ENCODE peak calls at places on chromosomes 5 and 9, in seven cellular contexts. N is T1000, A is hippocampal formation, Y is NCI-H1092, M is DMS 273 treated with DMSO at 0.1 percent for 48 hours, G is spleen, T is heart left ventricle. I is an unnamed sample.

GRCh38 chr5:179211076-179211475 is 134.2 kb downstream of the ADAMTS2 start:
- DNase-seq in A (no peak), G (no peak), Y (no peak), M (no peak), N (no peak), T (peak; percentile 37), I (no peak)

GRCh38 chr9:134915046-134915930 is 2.4 kb downstream of the FCN1 start:
- DNase-seq in T (no peak), M (no peak), A (no peak), G (no peak), Y (no peak), N (no peak), I (no peak)

GRCh38 chr5:149760700-149761187 is 30.6 kb downstream of the PPARGC1B start:
- DNase-seq in G (peak; percentile 18), Y (no peak), A (no peak), N (no peak), M (no peak), T (no peak), I (no peak)

GRCh38 chr5:115600771-115601170 is 1.5 kb downstream of the TICAM2 start:
- DNase-seq in M (no peak), T (no peak), G (no peak), Y (no peak), N (no peak), A (no peak), I (no peak)

GRCh38 chr9:34332370-34332964 is 3.1 kb downstream of the NUDT2 start:
- DNase-seq in A (peak; percentile 91), T (no peak), N (no peak), Y (no peak), M (peak; percentile 25), G (no peak), I (no peak)

GRCh38 chr9:19283108-19283710 is 52.7 kb downstream of the DENND4C start:
- DNase-seq in A (no peak), G (no peak), T (no peak), N (no peak), M (no peak), Y (no peak), I (no peak)

GRCh38 chr9:136566899-136567298 is 21.1 kb upstream of the NOTCH1 start:
- DNase-seq in N (no peak), G (no peak), A (peak; percentile 89), T (peak; percentile 84), Y (no peak), M (no peak), I (peak; percentile 88)

GRCh38 chr5:137320056-137321045 is 178.8 kb downstream of the SPOCK1 start:
- DNase-seq in M (peak; percentile 11), A (peak; percentile 32), G (no peak), T (no peak), N (peak; percentile 20), Y (peak; percentile 13), I (no peak)

GRCh38 chr9:69019808-69020207 is 5.9 kb upstream of the PRKACG start:
- DNase-seq in Y (no peak), M (no peak), T (no peak), N (no peak), G (no peak), A (no peak), I (no peak)

GRCh38 chr5:160118349-160119141 is 705 bp downstream of the PWWP2A start:
- DNase-seq in A (peak; percentile 45), T (peak; percentile 77), G (peak; percentile 93), N (no peak), Y (peak; percentile 2), M (no peak), I (peak; percentile 85)

GRCh38 chr9:70410368-70410767 is 4.1 kb downstream of the KLF9 start:
- DNase-seq in G (no peak), N (no peak), M (no peak), T (no peak), Y (no peak), A (peak; percentile 44), I (no peak)

GRCh38 chr9:36029765-36030528 is 6.8 kb upstream of the RECK start:
- DNase-seq in G (no peak), T (no peak), Y (no peak), A (no peak), N (no peak), M (no peak), I (no peak)

GRCh38 chr5:80961376-80962281 is 1.5 kb downstream of the RASGRF2 start:
- DNase-seq in M (no peak), Y (no peak), A (peak; percentile 31), G (no peak), N (no peak), T (no peak), I (no peak)

GRCh38 chr5:81601912-81602311 is 149.0 kb downstream of the SSBP2 start:
- DNase-seq in N (no peak), T (no peak), A (no peak), M (no peak), G (no peak), Y (no peak), I (no peak)

GRCh38 chr9:34777667-34778066 is 67.7 kb upstream of the CCL21 start:
- DNase-seq in T (no peak), G (no peak), M (no peak), Y (no peak), N (no peak), A (peak; percentile 0), I (no peak)

GRCh38 chr9:124202447-124202971 is 55.2 kb upstream of the NEK6 start:
- DNase-seq in M (no peak), N (no peak), T (peak; percentile 67), Y (no peak), G (peak; percentile 91), A (peak; percentile 6), I (no peak)

GRCh38 chr5:176818391-176819098 is 8.2 kb downstream of the UNC5A start:
- DNase-seq in A (no peak), N (no peak), Y (no peak), T (no peak), G (no peak), M (no peak), I (no peak)

GRCh38 chr5:15480436-15480835 is 19.5 kb upstream of the FBXL7 start:
- DNase-seq in N (no peak), T (no peak), Y (no peak), G (no peak), A (no peak), M (no peak), I (no peak)

GRCh38 chr5:37971483-37972024 is 131.7 kb upstream of the GDNF start:
- DNase-seq in Y (no peak), G (no peak), M (no peak), T (no peak), A (no peak), N (no peak), I (no peak)

GRCh38 chr5:135239461-135240282 is 159.4 kb downstream of the MACROH2A1 start:
- DNase-seq in N (no peak), T (no peak), M (no peak), G (peak; percentile 63), Y (no peak), A (no peak), I (peak; percentile 64)

GRCh38 chr9:78879324-78880100 is 582.6 kb downstream of the PSAT1 start:
- DNase-seq in Y (no peak), T (no peak), G (no peak), M (no peak), A (no peak), N (no peak), I (no peak)

GRCh38 chr9:138022756-138023393 is 145.3 kb downstream of the CACNA1B start:
- DNase-seq in G (peak; percentile 54), M (no peak), N (no peak), A (no peak), T (peak; percentile 58), Y (peak; percentile 39), I (peak; percentile 35)

GRCh38 chr5:82512025-82512424 is 233.9 kb upstream of the RPS23 start:
- DNase-seq in A (no peak), N (no peak), M (no peak), G (no peak), Y (no peak), T (no peak), I (no peak)

GRCh38 chr9:136409557-136410455 is 608 bp downstream of the ENTR1 start:
- DNase-seq in Y (peak; percentile 15), N (no peak), M (no peak), T (peak; percentile 70), A (no peak), G (peak; percentile 87), I (no peak)

GRCh38 chr5:41755705-41756104 is 114.5 kb downstream of the OXCT1 start:
- DNase-seq in T (no peak), A (no peak), Y (no peak), G (no peak), N (no peak), M (no peak), I (no peak)

GRCh38 chr9:134356496-134357470 is 30.5 kb downstream of the RXRA start:
- DNase-seq in M (no peak), Y (no peak), N (no peak), G (no peak), T (no peak), A (no peak), I (no peak)

GRCh38 chr9:129569506-129570449 is 51.1 kb downstream of the C9orf50 start:
- DNase-seq in N (no peak), G (no peak), T (no peak), M (no peak), A (no peak), Y (peak; percentile 13), I (no peak)

I was measured in sigmoid colon.